ENCODE peak calls at places on chromosome 18, in seven cellular contexts. M, R, J, U, I, X and S are unnamed samples.

GRCh38 chr18:11502368-11502767 is 107.0 kb upstream of the SLC35G4 start:
- DNase-seq in M (peak), R (no peak), J (no peak), U (no peak), I (no peak), X (no peak), S (no peak)

GRCh38 chr18:62187543-62188378 is 706 bp downstream of the RELCH start:
- DNase-seq in M (no peak), R (no peak), J (peak), U (no peak), I (peak), X (no peak), S (peak)

GRCh38 chr18:46320928-46321855 is 217.0 kb downstream of the HAUS1 start:
- DNase-seq in M (peak), R (peak), J (no peak), U (no peak), I (no peak), X (no peak), S (peak)

GRCh38 chr18:48326901-48327675 is 82.1 kb downstream of the ZBTB7C start:
- DNase-seq in M (peak), R (no peak), J (no peak), U (no peak), I (no peak), X (no peak), S (peak)

GRCh38 chr18:25921677-25922421 is 168.6 kb downstream of the SS18 start:
- DNase-seq in M (peak), R (no peak), J (peak), U (no peak), I (no peak), X (peak), S (peak)

GRCh38 chr18:13379930-13380665 is 161.5 kb downstream of the LDLRAD4 start:
- DNase-seq in M (no peak), R (no peak), J (no peak), U (no peak), I (no peak), X (no peak), S (no peak)

GRCh38 chr18:79546781-79547272 is 132.8 kb upstream of the CTDP1 start:
- DNase-seq in M (no peak), R (no peak), J (no peak), U (peak), I (peak), X (no peak), S (no peak)

GRCh38 chr18:35695384-35695783 is 113.8 kb downstream of the GALNT1 start:
- DNase-seq in M (no peak), R (no peak), J (no peak), U (no peak), I (no peak), X (no peak), S (no peak)

GRCh38 chr18:47036298-47036874 is 965 bp upstream of the ELOA2 start:
- DNase-seq in M (peak), R (no peak), J (peak), U (no peak), I (no peak), X (peak), S (peak)

GRCh38 chr18:41745166-41746049 is 209.6 kb upstream of the PIK3C3 start:
- DNase-seq in M (peak), R (no peak), J (peak), U (peak), I (peak), X (peak), S (peak)

GRCh38 chr18:12460874-12461273 is 53.1 kb downstream of the PRELID3A start:
- DNase-seq in M (no peak), R (no peak), J (no peak), U (no peak), I (no peak), X (no peak), S (no peak)

GRCh38 chr18:50630895-50631294 is 71.0 kb downstream of the MAPK4 start:
- DNase-seq in M (peak), R (no peak), J (no peak), U (no peak), I (no peak), X (no peak), S (no peak)

GRCh38 chr18:9965711-9966624 is 52.2 kb downstream of the VAPA start:
- DNase-seq in M (peak), R (no peak), J (no peak), U (no peak), I (no peak), X (no peak), S (peak)

GRCh38 chr18:67932261-67932660 is 415.7 kb upstream of the DSEL start:
- DNase-seq in M (no peak), R (no peak), J (no peak), U (no peak), I (no peak), X (peak), S (no peak)

GRCh38 chr18:74496508-74497307 is 545 bp downstream of the CNDP2 start:
- DNase-seq in M (peak), R (no peak), J (peak), U (no peak), I (peak), X (peak), S (peak)

GRCh38 chr18:9304388-9305070 is 30.0 kb upstream of the TWSG1 start:
- DNase-seq in M (peak), R (no peak), J (no peak), U (no peak), I (no peak), X (no peak), S (no peak)

GRCh38 chr18:11947214-11948119 is 33.8 kb upstream of the IMPA2 start:
- DNase-seq in M (peak), R (peak), J (no peak), U (peak), I (peak), X (no peak), S (peak)

GRCh38 chr18:76566987-76567386 is 71.9 kb upstream of the ZNF516 start:
- DNase-seq in M (no peak), R (no peak), J (no peak), U (no peak), I (no peak), X (no peak), S (no peak)